ENCODE peak calls at places on chromosomes 13 and 19, in five cellular contexts. U, H, A, W and M are unnamed samples.

GRCh38 chr13:77372275-77372674 is 45.4 kb upstream of the MYCBP2 start:
- DNase-seq in A (no peak), U (no peak), W (no peak), H (no peak), M (no peak)

GRCh38 chr13:79986890-79987289 is 354.0 kb downstream of the SPRY2 start:
- DNase-seq in A (no peak), W (no peak), U (no peak), H (no peak), M (no peak)

GRCh38 chr13:84481958-84482357 is 599.7 kb upstream of the SLITRK1 start:
- DNase-seq in A (no peak), W (no peak), U (no peak), H (no peak), M (no peak)

GRCh38 chr13:45063261-45063870 is 56.9 kb upstream of the GTF2F2 start:
- DNase-seq in H (no peak), A (no peak), W (no peak), U (no peak), M (no peak)

GRCh38 chr19:13718733-13719132 is 45.6 kb upstream of the MRI1 start:
- DNase-seq in H (no peak), W (no peak), A (no peak), U (peak; percentile 31), M (peak; percentile 20)

GRCh38 chr13:95023405-95023804 is 277.8 kb downstream of the ABCC4 start:
- DNase-seq in H (no peak), A (no peak), W (no peak), U (no peak), M (no peak)

GRCh38 chr13:77820431-77821149 is 98.0 kb downstream of the EDNRB start:
- DNase-seq in U (no peak), A (no peak), W (no peak), H (no peak), M (no peak)

GRCh38 chr19:30865481-30865880 is 483.8 kb downstream of the TSHZ3 start:
- DNase-seq in U (no peak), H (no peak), A (no peak), W (no peak), M (no peak)

GRCh38 chr13:49208619-49209018 is 11.5 kb upstream of the MLNR start:
- DNase-seq in A (no peak), U (no peak), W (no peak), H (no peak), M (no peak)

GRCh38 chr13:104043184-104043583 is 977.0 kb upstream of the SLC10A2 start:
- DNase-seq in A (no peak), H (no peak), W (no peak), U (no peak), M (no peak)

GRCh38 chr19:35162471-35163326 is 8.2 kb downstream of the FXYD5 start:
- DNase-seq in U (no peak), A (no peak), W (peak; percentile 85), H (no peak), M (no peak)

GRCh38 chr19:4369109-4369887 is 25.9 kb downstream of the MPND start:
- DNase-seq in H (peak; percentile 88), U (no peak), A (peak; percentile 60), W (no peak), M (peak; percentile 57)

GRCh38 chr13:31681133-31681532 is 58.2 kb upstream of the RXFP2 start:
- DNase-seq in W (no peak), U (no peak), A (no peak), H (no peak), M (no peak)

GRCh38 chr13:21531475-21531874 is 72.4 kb upstream of the ZDHHC20 start:
- DNase-seq in A (no peak), H (no peak), U (no peak), W (no peak), M (no peak)

GRCh38 chr19:17365361-17365760 is 11.8 kb downstream of the PLVAP start:
- DNase-seq in H (no peak), W (no peak), U (no peak), A (no peak), M (no peak)

GRCh38 chr19:16821081-16821480 is 8.1 kb upstream of the SIN3B start:
- DNase-seq in A (no peak), H (no peak), U (no peak), W (no peak), M (no peak)

GRCh38 chr19:45161715-45162463 is 1.1 kb upstream of the NKPD1 start:
- DNase-seq in H (no peak), A (peak; percentile 48), W (no peak), U (no peak), M (peak; percentile 46)

GRCh38 chr19:58476498-58477015 is 405 bp downstream of the ZNF446 start:
- DNase-seq in W (no peak), U (no peak), A (no peak), H (no peak), M (no peak)

GRCh38 chr13:28037399-28037798 is 48.9 kb upstream of the URAD start:
- DNase-seq in H (no peak), U (no peak), A (no peak), W (peak; percentile 56), M (no peak)

GRCh38 chr19:5436101-5436947 is 18.9 kb upstream of the ZNRF4 start:
- DNase-seq in H (no peak), W (no peak), A (no peak), U (peak; percentile 89), M (no peak)

GRCh38 chr13:44236370-44236769 is 137.3 kb upstream of the SERP2 start:
- DNase-seq in A (no peak), U (no peak), W (no peak), H (no peak), M (no peak)

GRCh38 chr13:78719367-78719766 is 60.4 kb upstream of the OBI1 start:
- DNase-seq in U (no peak), W (no peak), A (no peak), H (no peak), M (no peak)

GRCh38 chr13:35549481-35549880 is 73.0 kb upstream of the MAB21L1 start:
- DNase-seq in A (no peak), H (no peak), U (no peak), W (no peak), M (no peak)

GRCh38 chr19:7505288-7505681 is 10.6 kb upstream of the ZNF358 start:
- DNase-seq in H (no peak), U (no peak), A (no peak), W (no peak), M (no peak)

GRCh38 chr19:18282021-18282787 is 782 bp upstream of the JUND start:
- DNase-seq in H (no peak), A (no peak), W (no peak), U (no peak), M (peak; percentile 67)

GRCh38 chr19:40612831-40613668 is 11.9 kb downstream of the LTBP4 start:
- DNase-seq in W (no peak), H (peak; percentile 64), U (no peak), A (no peak), M (no peak)

GRCh38 chr13:112953591-112954487 is 15.2 kb upstream of the MCF2L start:
- DNase-seq in U (no peak), A (peak; percentile 33), H (no peak), W (no peak), M (peak; percentile 52)

GRCh38 chr13:35475131-35475959 is 1.1 kb downstream of the MAB21L1 start:
- DNase-seq in U (peak; percentile 61), H (no peak), A (no peak), W (no peak), M (peak; percentile 51)

DNA sequence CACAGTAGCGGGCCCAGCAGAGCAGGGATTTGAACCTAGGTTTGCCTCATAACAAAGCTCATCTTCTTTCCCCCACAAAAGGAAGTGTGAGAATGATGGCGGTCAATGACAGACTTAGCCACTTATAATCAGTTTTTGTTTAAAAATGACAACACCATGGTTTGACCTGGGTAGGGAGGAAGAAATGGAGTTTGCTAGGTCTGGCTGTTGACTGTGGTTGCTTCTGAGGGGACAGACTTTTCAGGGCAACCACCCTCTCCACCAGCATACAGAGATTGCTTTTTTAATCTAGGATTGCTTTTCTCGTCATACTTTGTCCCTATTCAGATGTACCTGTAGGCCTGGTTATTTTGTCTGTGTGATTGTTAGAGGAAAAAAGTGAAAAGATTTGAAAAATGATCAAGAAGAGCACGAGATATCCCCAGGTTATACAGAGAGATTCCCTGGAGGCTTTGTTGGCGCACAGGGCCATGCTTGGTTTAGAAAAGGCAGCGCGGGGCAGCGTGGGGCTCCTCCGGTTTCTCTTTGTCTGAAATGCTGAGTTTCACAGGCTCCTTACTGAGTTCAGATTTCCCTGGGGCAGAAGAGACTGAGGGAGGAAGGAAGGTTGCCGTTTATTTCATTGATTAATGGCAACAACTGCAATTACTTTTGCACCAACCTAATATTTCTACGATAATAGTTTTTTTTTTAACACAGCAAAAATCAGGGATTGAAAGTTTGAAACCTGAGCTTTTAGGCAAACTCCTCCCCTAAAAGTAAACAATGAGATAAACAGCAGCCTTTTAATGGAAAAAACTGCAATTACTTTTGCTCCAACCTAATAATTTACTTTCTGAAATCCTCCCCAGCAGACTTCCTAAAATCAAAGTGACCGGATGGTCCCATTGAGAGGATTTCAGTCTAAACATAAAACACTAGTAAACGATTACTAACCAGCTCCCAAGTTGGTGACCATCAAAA is 97.0 kb upstream of the RNF113B start:
- DNase-seq in U (no peak), H (no peak), W (no peak), A (no peak), M (no peak)
- H3K27ac ChIP-seq in U (peak overlapping the region; percentile 69), H (no peak overlapping the region), W (no peak overlapping the region), A (peak overlapping the region; percentile 70), M (no peak overlapping the region)

DNA sequence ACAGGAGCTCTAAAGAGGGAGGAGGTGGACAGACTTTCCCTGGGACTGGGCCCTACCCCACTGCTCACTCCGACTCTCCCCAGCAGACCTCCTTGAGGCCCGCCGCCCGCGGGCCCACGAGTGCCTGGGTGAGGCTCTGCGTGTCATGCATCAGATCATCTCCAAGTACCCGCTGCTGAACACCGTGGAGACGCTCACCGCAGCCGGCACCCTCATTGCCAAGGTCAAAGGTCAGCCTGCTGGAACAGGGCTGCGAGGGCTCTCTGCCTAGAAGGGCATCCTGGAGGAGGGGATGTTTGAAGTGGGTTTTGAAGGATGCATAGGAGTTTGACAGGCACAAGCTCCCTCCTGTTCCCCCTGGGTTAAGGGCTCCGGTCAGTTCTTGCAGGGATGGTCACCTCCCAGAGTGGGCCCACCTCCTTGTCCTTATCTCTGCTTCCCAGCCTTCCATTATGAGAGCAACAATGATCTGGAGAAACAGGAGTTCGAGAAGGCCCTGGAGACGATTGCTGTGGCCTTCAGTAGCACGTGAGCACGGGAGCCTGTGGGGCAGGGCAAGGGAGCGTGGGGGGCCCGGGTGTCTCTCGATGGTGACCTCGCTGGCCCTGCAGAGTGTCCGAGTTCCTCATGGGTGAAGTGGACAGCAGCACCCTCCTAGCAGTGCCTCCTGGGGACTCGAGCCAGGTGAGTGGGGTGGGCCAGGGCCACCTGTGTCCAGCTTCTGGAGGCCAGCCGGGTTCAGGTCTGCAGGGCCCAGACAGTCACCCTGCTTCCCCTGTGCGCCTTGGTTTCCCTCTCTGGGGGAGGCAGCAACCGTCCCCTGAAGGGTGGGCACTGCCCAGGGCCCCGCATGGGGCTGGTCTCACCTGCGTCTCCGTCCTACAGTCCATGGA is 6.3 kb downstream of the ARHGAP45 start:
- DNase-seq in A (no peak), U (no peak), W (no peak), H (no peak), M (peak; percentile 55)
- H3K4me1 ChIP-seq in A (peaks cover 15% of the 10 kb centered on the region), U (no peaks in the 10 kb centered on the region), W (peaks cover 29% of the 10 kb centered on the region), H (no peaks in the 10 kb centered on the region), M (no peaks in the 10 kb centered on the region)

GRCh38 chr13:106796280-106797047 is 228.5 kb upstream of the ARGLU1 start:
- DNase-seq in W (no peak), A (no peak), U (peak; percentile 51), H (no peak), M (no peak)
- H3K4me3 ChIP-seq in W (no peak overlapping the region), A (peak overlapping the region; percentile 21), U (peak overlapping the region; percentile 33), H (peak overlapping the region; percentile 15), M (no peak overlapping the region)

GRCh38 chr13:37229931-37230330 is 124.5 kb upstream of the CSNK1A1L start:
- DNase-seq in H (no peak), W (no peak), U (no peak), A (no peak), M (no peak)

GRCh38 chr13:37226966-37227365 is 121.5 kb upstream of the CSNK1A1L start:
- DNase-seq in U (no peak), W (no peak), H (no peak), A (no peak), M (no peak)

GRCh38 chr13:37225414-37226047 is 120.1 kb upstream of the CSNK1A1L start:
- DNase-seq in U (no peak), A (no peak), W (no peak), H (no peak), M (no peak)
- H3K27ac ChIP-seq in U (no peak overlapping the region), A (no peak overlapping the region), W (no peak overlapping the region), H (no peak overlapping the region), M (no peak overlapping the region)